ENCODE peak calls at places on chromosomes 1 and 21, in four cellular contexts. W is HepG2, S is GM12878, H is K562. U is an unnamed sample.

GRCh38 chr1:176110203-176110602 is 96.9 kb downstream of the COP1 start:
- DNase-seq in W (no peak), S (no peak), H (no peak), U (no peak)

GRCh38 chr1:223199094-223199647 is 56.1 kb upstream of the TLR5 start:
- DNase-seq in W (no peak), S (no peak), H (no peak), U (no peak)

GRCh38 chr1:20210736-20211405 is 24.6 kb upstream of the PLA2G2C start:
- DNase-seq in W (no peak), S (no peak), H (no peak), U (no peak)

GRCh38 chr1:208100906-208101305 is 143.3 kb downstream of the PLXNA2 start:
- DNase-seq in W (no peak), S (no peak), H (no peak), U (no peak)

GRCh38 chr1:201461193-201461657 is 7.8 kb downstream of the PHLDA3 start:
- DNase-seq in W (peak; percentile 73), S (no peak), H (no peak), U (no peak)

GRCh38 chr1:219324629-219325367 is 151.1 kb downstream of the LYPLAL1 start:
- DNase-seq in W (no peak), S (no peak), H (no peak), U (no peak)

GRCh38 chr1:243814718-243815117 is 35.3 kb downstream of the AKT3 start:
- DNase-seq in W (no peak), S (no peak), H (no peak), U (no peak)

GRCh38 chr1:240258910-240259309 is 167.2 kb downstream of the FMN2 start:
- DNase-seq in W (no peak), S (no peak), H (no peak), U (no peak)

GRCh38 chr1:27979151-27979858 is 19.5 kb downstream of the XKR8 start:
- DNase-seq in W (no peak), S (peak; percentile 19), H (peak; percentile 67), U (peak; percentile 56)

GRCh38 chr1:239891621-239892358 is 199.9 kb upstream of the FMN2 start:
- DNase-seq in W (no peak), S (no peak), H (no peak), U (no peak)

GRCh38 chr1:30008998-30009657 is 714.3 kb downstream of the MATN1 start:
- DNase-seq in W (peak; percentile 43), S (no peak), H (no peak), U (no peak)

GRCh38 chr1:61322769-61323168 is 240.4 kb downstream of the NFIA start:
- DNase-seq in W (peak; percentile 49), S (no peak), H (no peak), U (no peak)

GRCh38 chr1:193216920-193217319 is 30.5 kb upstream of the B3GALT2 start:
- DNase-seq in W (no peak), S (peak; percentile 45), H (no peak), U (no peak)

DNA sequence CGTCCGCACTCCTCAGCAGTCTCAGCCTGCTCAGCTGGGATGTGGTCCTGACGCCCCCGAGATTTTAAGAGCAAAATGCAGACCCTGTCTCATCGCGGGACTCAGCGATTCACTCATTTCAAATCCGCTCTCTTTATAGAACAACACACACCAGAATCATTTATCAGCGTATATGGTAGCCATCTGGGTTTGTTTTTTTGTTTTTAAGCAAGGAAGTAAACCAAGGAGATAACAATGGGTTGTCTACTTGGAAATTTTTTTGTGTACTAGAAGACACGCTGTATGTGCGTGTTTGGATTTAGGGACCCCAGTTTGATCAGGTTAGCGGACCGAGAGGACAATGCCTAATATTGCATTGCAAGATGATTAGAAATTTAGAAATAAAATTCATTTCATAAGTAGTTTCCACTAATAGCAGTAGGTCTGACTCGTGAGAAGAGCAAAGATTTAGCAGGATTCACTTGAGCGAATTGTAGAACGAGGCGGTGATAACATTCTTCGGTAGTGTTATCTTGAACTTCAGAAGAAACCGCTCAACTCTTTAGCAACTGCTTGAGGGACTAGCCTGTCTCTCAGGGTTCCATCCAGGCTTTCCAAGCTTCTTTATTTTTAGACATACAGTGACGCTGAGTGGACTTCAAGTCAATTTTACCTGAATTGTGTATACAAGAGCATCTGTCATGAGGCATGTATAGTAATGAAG is 1.3 kb downstream of the GABPA start:
- DNase-seq in W (peak; percentile 21), S (no peak), H (no peak), U (no peak)
- TF ChIP-seq TARDBP in W (no peak), S (no peak), H (no peak), U (no peak)

DNA sequence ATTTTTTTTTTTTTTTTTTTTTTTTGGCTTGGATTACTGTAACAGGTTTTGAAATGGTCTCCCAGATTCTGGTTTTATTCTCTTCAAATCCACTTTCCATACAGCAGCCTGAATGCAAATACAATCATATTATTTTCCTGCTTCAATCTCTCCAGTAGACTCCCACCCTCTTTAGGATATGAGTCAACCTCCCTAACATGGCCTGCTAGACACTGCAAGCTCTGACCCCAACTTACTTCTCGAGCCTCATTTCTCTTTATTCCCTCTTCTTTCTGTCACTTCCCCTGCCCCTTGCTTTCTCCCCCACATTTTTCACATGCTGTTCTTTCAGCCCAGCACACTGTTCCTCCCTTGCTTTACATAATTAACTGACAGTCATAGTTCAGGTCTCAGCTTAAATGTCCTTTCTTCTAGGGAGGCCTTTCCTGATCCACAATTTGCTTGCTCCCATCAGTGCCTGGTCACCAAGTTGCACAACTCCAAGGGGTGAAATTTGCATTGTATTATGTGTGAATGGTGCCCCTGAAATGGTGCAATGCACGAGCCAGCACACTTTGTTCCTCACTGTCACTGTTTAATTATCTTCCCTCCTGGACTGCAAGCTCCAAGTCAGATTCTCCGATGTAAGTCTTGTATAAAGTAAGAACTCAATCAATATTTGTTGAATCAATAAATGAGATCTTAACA is 22.1 kb upstream of the IL19 start:
- DNase-seq in W (no peak), S (no peak), H (no peak), U (no peak)
- TF ChIP-seq SP1 in W (no peak), S (no peak), H (no peak), U (no peak)

GRCh38 chr1:212914789-212915188 is 35.6 kb upstream of the VASH2 start:
- DNase-seq in W (no peak), S (no peak), H (no peak), U (no peak)

GRCh38 chr1:212917858-212918257 is 32.5 kb upstream of the VASH2 start:
- DNase-seq in W (no peak), S (no peak), H (no peak), U (no peak)

GRCh38 chr1:212917134-212917485 is 33.2 kb upstream of the VASH2 start:
- DNase-seq in W (no peak), S (no peak), H (no peak), U (no peak)

GRCh38 chr1:212916395-212917133 is 33.8 kb upstream of the VASH2 start:
- DNase-seq in W (peak; percentile 50), S (no peak), H (peak; percentile 36), U (no peak)

GRCh38 chr1:212915245-212916091 is 34.9 kb upstream of the VASH2 start:
- DNase-seq in W (peak; percentile 50), S (no peak), H (peak; percentile 60), U (peak; percentile 70)
- TF ChIP-seq FOXK2 in W (no peak), S (no peak), H (no peak), U (no peak)

GRCh38 chr1:50976111-50976889 is 6.3 kb downstream of the CDKN2C start:
- DNase-seq in W (no peak), S (no peak), H (peak; percentile 28), U (no peak)
- TF ChIP-seq TARDBP in W (no peak), S (no peak), H (no peak), U (no peak)